ENCODE peak calls at places on chromosomes 2 and 18, in six cellular contexts. J is activated T-cell treated with anti-CD3 and anti-CD28 coated beads for 1 hour, P is HuH-7, F is suprapubic skin, S is coronary artery, N is EH. U is an unnamed sample.

GRCh38 chr2:172864182-172864581 is 128.5 kb downstream of the RAPGEF4 start:
- DNase-seq in J (peak; percentile 27), P (peak; percentile 22), F (no peak), S (no peak), N (peak; percentile 54), U (no peak)

GRCh38 chr2:166895243-166895642 is 7.0 kb downstream of the XIRP2 start:
- DNase-seq in J (no peak), P (no peak), F (no peak), S (no peak), N (no peak), U (no peak)

GRCh38 chr2:66537001-66537400 is 102.1 kb downstream of the MEIS1 start:
- DNase-seq in J (no peak), P (no peak), F (no peak), S (no peak), N (peak; percentile 46), U (no peak)

GRCh38 chr2:131535526-131535925 is 7.8 kb downstream of the CCDC74A start:
- DNase-seq in J (no peak), P (no peak), F (no peak), S (no peak), N (no peak), U (no peak)

GRCh38 chr2:241808701-241809382 is at the start of gene NEU4:
- DNase-seq in J (no peak), P (peak; percentile 81), F (peak; percentile 51), S (no peak), N (no peak), U (no peak)

GRCh38 chr18:9474103-9474982 is 970 bp upstream of the RALBP1 start:
- DNase-seq in J (no peak), P (peak; percentile 81), F (no peak), S (peak; percentile 92), N (peak; percentile 88), U (no peak)

GRCh38 chr2:84891355-84892010 is 10.6 kb upstream of the TRABD2A start:
- DNase-seq in J (no peak), P (no peak), F (no peak), S (no peak), N (no peak), U (no peak)

GRCh38 chr2:127150996-127151395 is 44.0 kb upstream of the BIN1 start:
- DNase-seq in J (no peak), P (no peak), F (no peak), S (no peak), N (no peak), U (no peak)

GRCh38 chr2:20093263-20094141 is 42.1 kb upstream of the LAPTM4A start:
- DNase-seq in J (no peak), P (peak; percentile 92), F (no peak), S (no peak), N (peak; percentile 83), U (no peak)

GRCh38 chr2:37566517-37566961 is 104.9 kb downstream of the CDC42EP3 start:
- DNase-seq in J (no peak), P (no peak), F (no peak), S (no peak), N (peak; percentile 90), U (no peak)

GRCh38 chr18:354003-354402 is 86.2 kb upstream of the THOC1 start:
- DNase-seq in J (no peak), P (no peak), F (no peak), S (no peak), N (peak; percentile 65), U (no peak)

GRCh38 chr2:27049422-27050280 is 1.8 kb upstream of the AGBL5 start:
- DNase-seq in J (peak; percentile 42), P (peak; percentile 62), F (peak; percentile 79), S (peak; percentile 79), N (no peak), U (peak; percentile 41)

GRCh38 chr2:21774691-21775090 is 650.9 kb downstream of the TDRD15 start:
- DNase-seq in J (no peak), P (no peak), F (no peak), S (no peak), N (no peak), U (no peak)

GRCh38 chr2:225999692-226000091 is 600.2 kb downstream of the NYAP2 start:
- DNase-seq in J (no peak), P (no peak), F (no peak), S (no peak), N (no peak), U (no peak)